ENCODE peak calls at places on chromosomes 16 and 17, in eight cellular contexts. N is cardiac muscle cell, C is fibroblast of lung, M is prostate gland, L is mesendoderm, Z is SJCRH30, W is mucosa of descending colon, O is DND-41. T is an unnamed sample. For H3K4me1, the result is how much of the 10 kb centered on the place peaks cover.

GRCh38 chr16:49181812-49182211 is 99.8 kb downstream of the CBLN1 start:
- DNase-seq in N (no peak), C (no peak), M (no peak), L (peak), Z (peak), W (peak), O (no peak), T (no peak)

GRCh38 chr17:17347956-17348871 is 45.0 kb downstream of the NT5M start:
- DNase-seq in N (no peak), C (no peak), M (no peak), L (no peak), Z (no peak), W (no peak), O (no peak), T (no peak)

GRCh38 chr16:57270221-57271062 is 14.0 kb downstream of the PLLP start:
- DNase-seq in N (no peak), C (no peak), M (no peak), L (peak), Z (no peak), W (peak), O (no peak), T (no peak)

GRCh38 chr17:17313350-17313991 is 10.3 kb downstream of the NT5M start:
- DNase-seq in N (peak), C (no peak), M (peak), L (peak), Z (no peak), W (no peak), O (peak), T (peak)

GRCh38 chr17:38697061-38697820 is 7.8 kb upstream of the MLLT6 start:
- DNase-seq in N (no peak), C (no peak), M (no peak), L (no peak), Z (no peak), W (no peak), O (no peak), T (no peak)

GRCh38 chr17:79677646-79678045 is 53.1 kb upstream of the ENPP7 start:
- DNase-seq in N (no peak), C (no peak), M (no peak), L (no peak), Z (no peak), W (no peak), O (no peak), T (no peak)

GRCh38 chr16:3503513-3503912 is 2.7 kb downstream of the CLUAP1 start:
- DNase-seq in N (no peak), C (no peak), M (no peak), L (no peak), Z (no peak), W (peak), O (no peak), T (no peak)

GRCh38 chr17:29640413-29640812 is 17.7 kb upstream of the CORO6 start:
- DNase-seq in N (peak), C (peak), M (no peak), L (peak), Z (no peak), W (no peak), O (no peak), T (no peak)

GRCh38 chr17:3884188-3884587 is 8.7 kb downstream of the CAMKK1 start:
- DNase-seq in N (no peak), C (no peak), M (no peak), L (no peak), Z (no peak), W (no peak), O (no peak), T (no peak)

GRCh38 chr16:64238576-64238975 is 883.3 kb downstream of the CDH11 start:
- DNase-seq in N (no peak), C (peak), M (no peak), L (no peak), Z (no peak), W (no peak), O (no peak), T (no peak)

GRCh38 chr16:87960851-87961250 is 9.6 kb downstream of the BANP start:
- DNase-seq in N (no peak), C (peak), M (no peak), L (no peak), Z (no peak), W (no peak), O (no peak), T (no peak)

GRCh38 chr16:29675811-29676643 is 3.0 kb upstream of the QPRT start:
- DNase-seq in N (peak), C (peak), M (no peak), L (peak), Z (peak), W (no peak), O (peak), T (no peak)

GRCh38 chr17:80198144-80198661 is 21.9 kb downstream of the SGSH start:
- DNase-seq in N (no peak), C (peak), M (no peak), L (peak), Z (peak), W (no peak), O (no peak), T (no peak)

GRCh38 chr16:73023320-73023719 is 24.6 kb downstream of the ZFHX3 start:
- DNase-seq in N (no peak), C (no peak), M (no peak), L (no peak), Z (no peak), W (no peak), O (no peak), T (no peak)

GRCh38 chr17:78555741-78556401 is 21.3 kb downstream of the DNAH17 start:
- DNase-seq in N (peak), C (no peak), M (no peak), L (no peak), Z (no peak), W (no peak), O (no peak), T (no peak)

GRCh38 chr17:57372156-57372555 is 115.8 kb downstream of the MSI2 start:
- DNase-seq in N (peak), C (peak), M (no peak), L (no peak), Z (no peak), W (no peak), O (no peak), T (peak)

GRCh38 chr16:14300631-14301149 is 229.6 kb downstream of the MRTFB start:
- DNase-seq in N (peak), C (peak), M (peak), L (peak), Z (peak), W (peak), O (peak), T (peak)

GRCh38 chr17:27586203-27586701 is 44.7 kb upstream of the LGALS9 start:
- DNase-seq in N (peak), C (no peak), M (no peak), L (no peak), Z (peak), W (no peak), O (no peak), T (peak)

GRCh38 chr17:70138309-70138865 is 30.9 kb upstream of the KCNJ2 start:
- DNase-seq in N (no peak), C (no peak), M (no peak), L (no peak), Z (no peak), W (no peak), O (no peak), T (no peak)

GRCh38 chr16:47371615-47372014 is 89.2 kb downstream of the ITFG1 start:
- DNase-seq in N (no peak), C (no peak), M (no peak), L (no peak), Z (no peak), W (no peak), O (no peak), T (no peak)

GRCh38 chr17:62725791-62726249 is 82.3 kb downstream of the MARCHF10 start:
- DNase-seq in N (peak), C (no peak), M (peak), L (no peak), Z (no peak), W (no peak), O (no peak), T (peak)

GRCh38 chr17:61009619-61010018 is 332.0 kb downstream of the BCAS3 start:
- DNase-seq in N (peak), C (peak), M (no peak), L (no peak), Z (peak), W (no peak), O (no peak), T (no peak)

GRCh38 chr16:79542196-79542859 is 58.2 kb downstream of the MAF start:
- DNase-seq in N (no peak), C (no peak), M (no peak), L (no peak), Z (no peak), W (no peak), O (no peak), T (no peak)

GRCh38 chr17:78257810-78258322 is 26.4 kb downstream of the TMEM235 start:
- DNase-seq in N (peak), C (peak), M (no peak), L (no peak), Z (peak), W (no peak), O (peak), T (peak)

GRCh38 chr17:78013683-78014467 is 55.4 kb downstream of the TNRC6C start:
- DNase-seq in N (peak), C (peak), M (peak), L (peak), Z (peak), W (no peak), O (peak), T (peak)

GRCh38 chr17:1787301-1787902 is 25.5 kb downstream of the SERPINF1 start:
- DNase-seq in N (peak), C (peak), M (peak), L (no peak), Z (no peak), W (peak), O (no peak), T (no peak)

GRCh38 chr17:47864791-47865216 is 13.8 kb upstream of the SP6 start:
- DNase-seq in N (no peak), C (no peak), M (no peak), L (no peak), Z (no peak), W (no peak), O (no peak), T (no peak)

GRCh38 chr17:8185580-8186445 is 4.2 kb downstream of the BORCS6 start:
- DNase-seq in N (peak), C (peak), M (peak), L (peak), Z (peak), W (peak), O (peak), T (peak)

GRCh38 chr17:13429201-13429600 is 172.5 kb downstream of the HS3ST3A1 start:
- DNase-seq in N (peak), C (peak), M (no peak), L (peak), Z (no peak), W (no peak), O (no peak), T (peak)

GRCh38 chr17:55693244-55694216 is 29.1 kb downstream of the TMEM100 start:
- DNase-seq in N (peak), C (peak), M (no peak), L (no peak), Z (no peak), W (no peak), O (no peak), T (no peak)

GRCh38 chr17:50241431-50241830 is 32.8 kb upstream of the TMEM92 start:
- DNase-seq in N (no peak), C (no peak), M (no peak), L (no peak), Z (no peak), W (no peak), O (no peak), T (no peak)
- H3K4me3 ChIP-seq in N (no peak), C (no peak), M (no peak), L (no peak), Z (no peak), W (no peak), O (no peak), T (no peak)

GRCh38 chr17:45170280-45170975 is 8.8 kb downstream of the HEXIM2 start:
- DNase-seq in N (no peak), C (no peak), M (no peak), L (peak), Z (no peak), W (no peak), O (no peak), T (no peak)

GRCh38 chr17:45172232-45172540 is 10.5 kb downstream of the HEXIM2 start:
- DNase-seq in N (no peak), C (no peak), M (no peak), L (no peak), Z (no peak), W (no peak), O (no peak), T (no peak)

GRCh38 chr17:45172541-45173286 is 11.0 kb downstream of the HEXIM2 start:
- DNase-seq in N (peak), C (peak), M (peak), L (peak), Z (peak), W (peak), O (peak), T (peak)

GRCh38 chr17:45171338-45172231 is 9.9 kb downstream of the HEXIM2 start:
- DNase-seq in N (no peak), C (peak), M (peak), L (peak), Z (peak), W (peak), O (peak), T (peak)

DNA sequence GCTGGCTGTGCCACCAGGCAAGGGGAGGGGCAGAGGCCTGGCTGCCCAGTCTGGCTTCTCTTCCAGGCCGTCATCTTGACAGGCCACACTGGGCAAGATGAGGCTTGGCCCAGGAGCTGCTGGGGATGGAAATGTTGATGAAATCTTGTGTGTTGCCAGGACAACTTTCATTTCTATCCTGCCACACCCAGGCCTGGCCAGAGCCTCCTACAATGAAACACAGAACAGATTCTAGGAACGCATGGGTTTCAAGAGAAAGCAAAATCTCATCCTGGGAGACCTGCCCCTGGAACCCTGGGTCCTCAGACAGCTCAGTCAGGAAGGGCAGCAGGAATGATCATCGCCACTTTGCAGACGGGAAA is 9.3 kb downstream of the HEXIM2 start:
- DNase-seq in N (peak), C (peak), M (peak), L (peak), Z (no peak), W (peak), O (no peak), T (no peak)
- H3K4me1 ChIP-seq in N (under half), C (under half), M (under half), L (under half), Z (under half), W (under half), O (under half), T (half or more)

GRCh38 chr16:67216612-67217490 is 10.1 kb upstream of the TMEM208 start:
- DNase-seq in N (peak), C (no peak), M (no peak), L (no peak), Z (no peak), W (no peak), O (no peak), T (no peak)
- H3K4me3 ChIP-seq in N (no peak), C (no peak), M (no peak), L (no peak), Z (no peak), W (no peak), O (no peak), T (no peak)

GRCh38 chr16:12540290-12540689 is 263.4 kb downstream of the CPPED1 start:
- DNase-seq in N (no peak), C (no peak), M (no peak), L (no peak), Z (no peak), W (no peak), O (no peak), T (no peak)

GRCh38 chr16:12536412-12536746 is 267.3 kb downstream of the CPPED1 start:
- DNase-seq in N (no peak), C (no peak), M (no peak), L (no peak), Z (no peak), W (no peak), O (no peak), T (no peak)

GRCh38 chr16:12539185-12539929 is 264.3 kb downstream of the CPPED1 start:
- DNase-seq in N (no peak), C (peak), M (no peak), L (no peak), Z (no peak), W (no peak), O (no peak), T (no peak)

GRCh38 chr16:12535535-12536411 is 267.9 kb downstream of the CPPED1 start:
- DNase-seq in N (peak), C (no peak), M (no peak), L (peak), Z (peak), W (no peak), O (peak), T (peak)

GRCh38 chr16:12538667-12539081 is 265.0 kb downstream of the CPPED1 start:
- DNase-seq in N (no peak), C (no peak), M (no peak), L (no peak), Z (peak), W (no peak), O (no peak), T (no peak)
- H3K4me1 ChIP-seq in N (under half), C (under half), M (under half), L (under half), Z (under half), W (under half), O (under half), T (under half)

GRCh38 chr16:16008666-16009065 is 59.2 kb downstream of the ABCC1 start:
- DNase-seq in N (no peak), C (no peak), M (no peak), L (no peak), Z (no peak), W (no peak), O (no peak), T (no peak)

GRCh38 chr16:16005725-16006124 is 56.3 kb downstream of the ABCC1 start:
- DNase-seq in N (no peak), C (no peak), M (no peak), L (no peak), Z (no peak), W (no peak), O (no peak), T (no peak)

GRCh38 chr16:16006650-16007049 is 57.2 kb downstream of the ABCC1 start:
- DNase-seq in N (no peak), C (no peak), M (no peak), L (no peak), Z (no peak), W (no peak), O (no peak), T (no peak)

GRCh38 chr16:16009396-16009795 is 60.0 kb downstream of the ABCC1 start:
- DNase-seq in N (no peak), C (no peak), M (no peak), L (no peak), Z (no peak), W (no peak), O (no peak), T (no peak)

GRCh38 chr16:16007743-16008111 is 58.3 kb downstream of the ABCC1 start:
- DNase-seq in N (no peak), C (no peak), M (no peak), L (no peak), Z (no peak), W (no peak), O (no peak), T (no peak)
- H3K4me3 ChIP-seq in N (no peak), C (no peak), M (no peak), L (no peak), Z (no peak), W (no peak), O (no peak), T (no peak)

DNA sequence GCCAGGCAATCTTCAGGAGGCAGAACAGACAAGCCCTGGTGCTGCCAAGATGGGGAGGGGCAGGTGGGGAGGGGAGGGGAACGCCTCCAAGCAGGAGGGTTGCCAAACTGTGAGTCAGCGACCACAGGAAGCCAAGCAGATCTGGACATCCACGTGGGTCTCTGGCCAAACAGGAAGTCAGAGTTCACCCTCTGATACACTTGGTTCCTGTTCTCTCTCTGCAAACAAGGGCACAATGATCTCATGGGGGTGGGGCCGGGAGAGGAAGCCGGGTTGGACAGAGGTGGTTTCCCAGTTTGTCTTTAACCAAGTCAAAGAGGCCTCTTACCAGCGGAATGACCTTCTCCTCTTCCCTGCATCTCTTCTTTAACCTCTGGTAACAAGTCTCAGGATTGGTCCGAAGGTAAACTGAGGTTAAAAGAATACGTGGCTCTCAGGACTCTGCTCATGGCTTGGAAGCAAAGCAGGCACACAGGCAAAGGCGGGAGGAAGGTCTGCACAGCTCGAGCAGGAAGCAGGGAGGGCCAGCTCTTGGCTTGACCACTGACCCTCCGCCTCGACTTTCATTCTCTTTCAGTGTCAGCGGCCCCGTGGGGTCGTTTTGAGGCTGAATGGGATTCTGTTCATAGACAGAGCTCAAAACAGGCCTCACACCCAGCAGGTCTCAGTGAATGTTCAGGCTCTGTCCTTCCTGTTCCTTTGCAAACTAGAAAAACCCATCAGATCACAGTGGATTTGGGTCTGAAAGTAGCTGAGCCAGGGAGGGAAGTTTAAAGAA is 32.9 kb downstream of the TK2 start:
- DNase-seq in N (peak), C (peak), M (peak), L (peak), Z (peak), W (peak), O (peak), T (peak)
- H3K4me1 ChIP-seq in N (under half), C (under half), M (under half), L (under half), Z (under half), W (under half), O (under half), T (under half)

GRCh38 chr17:49132699-49133364 is at the start of gene B4GALNT2:
- DNase-seq in N (no peak), C (no peak), M (no peak), L (peak), Z (no peak), W (peak), O (no peak), T (peak)

GRCh38 chr17:49130891-49131290 is 1.7 kb upstream of the B4GALNT2 start:
- DNase-seq in N (no peak), C (no peak), M (no peak), L (no peak), Z (no peak), W (no peak), O (no peak), T (no peak)

GRCh38 chr17:49136335-49136734 is 3.8 kb downstream of the B4GALNT2 start:
- DNase-seq in N (no peak), C (no peak), M (no peak), L (no peak), Z (no peak), W (no peak), O (no peak), T (no peak)

GRCh38 chr17:49132317-49132698 is 261 bp upstream of the B4GALNT2 start:
- DNase-seq in N (no peak), C (no peak), M (no peak), L (no peak), Z (no peak), W (no peak), O (no peak), T (no peak)
- H3K4me3 ChIP-seq in N (peak), C (peak), M (peak), L (no peak), Z (no peak), W (no peak), O (no peak), T (peak)

GRCh38 chr17:65550758-65551157 is 10.7 kb downstream of the AXIN2 start:
- DNase-seq in N (no peak), C (no peak), M (no peak), L (no peak), Z (no peak), W (no peak), O (no peak), T (no peak)
- H3K4me1 ChIP-seq in N (under half), C (under half), M (under half), L (under half), Z (under half), W (under half), O (under half), T (half or more)

DNA sequence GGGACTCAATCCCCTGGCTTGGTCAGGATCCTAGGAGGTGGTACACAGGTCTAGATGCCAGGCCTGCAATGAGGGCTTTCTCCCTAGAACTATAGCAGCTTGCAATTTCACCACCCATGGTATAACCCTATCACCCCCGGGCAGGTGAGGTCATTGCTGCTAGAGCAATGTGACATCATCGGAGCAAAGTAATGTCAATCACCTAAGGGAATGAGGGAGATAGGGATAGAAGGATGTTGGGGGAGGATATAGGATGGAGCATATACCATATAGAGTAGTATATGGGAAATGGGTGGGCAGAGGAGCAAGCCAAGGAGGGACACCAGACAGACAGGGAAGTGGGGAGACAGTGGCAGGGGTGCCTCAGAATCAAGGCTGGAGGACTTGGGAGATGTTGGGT is 3.3 kb downstream of the KCNH4 start:
- DNase-seq in N (no peak), C (no peak), M (no peak), L (no peak), Z (no peak), W (no peak), O (no peak), T (no peak)
- H3K4me3 ChIP-seq in N (no peak), C (no peak), M (no peak), L (no peak), Z (no peak), W (no peak), O (no peak), T (no peak)